ENCODE peak calls at places on chromosomes 7 and 10, in five cellular contexts. E is MM.1S, C is thoracic aorta, W is tibial artery, A is suprapubic skin. F is an unnamed sample.
A peak's percentile ranks its signal among the peaks of the same experiment; 100 is the strongest.

GRCh38 chr7:43465581-43466554 is 117.0 kb upstream of the STK17A start:
- DNase-seq in A (no peak), E (no peak), W (no peak), C (no peak), F (no peak)

GRCh38 chr10:64518456-64518855 is 997.3 kb downstream of the REEP3 start:
- DNase-seq in W (no peak), E (no peak), C (no peak), A (no peak), F (no peak)

GRCh38 chr7:49790209-49790608 is 16.8 kb downstream of the VWC2 start:
- DNase-seq in C (no peak), A (no peak), E (no peak), W (no peak), F (no peak)

GRCh38 chr7:155533120-155533826 is 13.1 kb downstream of the CNPY1 start:
- DNase-seq in W (no peak), A (no peak), E (no peak), C (no peak), F (no peak)

GRCh38 chr10:130338588-130339070 is 202.4 kb downstream of the GLRX3 start:
- DNase-seq in W (no peak), A (no peak), E (no peak), C (no peak), F (no peak)

GRCh38 chr7:57415730-57416129 is 34.2 kb upstream of the ZNF716 start:
- DNase-seq in C (no peak), A (no peak), W (no peak), E (no peak), F (no peak)

GRCh38 chr10:4851846-4852245 is 25.8 kb downstream of the AKR1E2 start:
- DNase-seq in W (peak; percentile 64), E (no peak), A (no peak), C (no peak), F (peak; percentile 38)

GRCh38 chr7:68417659-68418058 is 1180.6 kb upstream of the AUTS2 start:
- DNase-seq in E (no peak), W (no peak), A (no peak), C (no peak), F (no peak)

GRCh38 chr7:141071260-141071854 is 2.5 kb upstream of the TMEM178B start:
- DNase-seq in E (peak; percentile 84), W (no peak), C (no peak), A (no peak), F (peak; percentile 74)
- H3K27me3 ChIP-seq in E (no peaks in the 10 kb centered on the region), W (peaks cover 61% of the 10 kb centered on the region), C (peaks cover 5% of the 10 kb centered on the region), A (peaks cover 62% of the 10 kb centered on the region), F (peaks cover 5% of the 10 kb centered on the region)

GRCh38 chr10:74151057-74151878 is at the start of gene ADK:
- DNase-seq in E (peak; percentile 99), C (peak; percentile 100), A (peak; percentile 100), W (peak; percentile 100), F (peak; percentile 100)

GRCh38 chr10:74151879-74152722 is 1.1 kb downstream of the ADK start:
- DNase-seq in E (no peak), C (no peak), W (no peak), A (no peak), F (no peak)

GRCh38 chr10:74150151-74151056 is at the start of gene AP3M1:
- DNase-seq in C (peak; percentile 55), A (peak; percentile 90), W (peak; percentile 82), E (peak; percentile 90), F (peak; percentile 86)

GRCh38 chr10:74153676-74154075 is 2.7 kb downstream of the ADK start:
- DNase-seq in C (no peak), W (no peak), A (no peak), E (no peak), F (no peak)

GRCh38 chr10:74153123-74153522 is 2.1 kb downstream of the ADK start:
- DNase-seq in E (no peak), W (no peak), A (no peak), C (no peak), F (no peak)
- TF ChIP-seq CTCF in E (peak; percentile 23), W (peak; percentile 47), A (peak; percentile 22), C (peak; percentile 57), F (peak; percentile 50)

GRCh38 chr10:69422676-69423075 is 6.0 kb upstream of the TACR2 start:
- DNase-seq in A (no peak), W (no peak), E (no peak), C (no peak), F (no peak)
- H3K4me1 ChIP-seq in A (peaks cover 6% of the 10 kb centered on the region), W (no peaks in the 10 kb centered on the region), E (peaks cover 14% of the 10 kb centered on the region), C (no peaks in the 10 kb centered on the region), F (peaks cover 11% of the 10 kb centered on the region)

DNA sequence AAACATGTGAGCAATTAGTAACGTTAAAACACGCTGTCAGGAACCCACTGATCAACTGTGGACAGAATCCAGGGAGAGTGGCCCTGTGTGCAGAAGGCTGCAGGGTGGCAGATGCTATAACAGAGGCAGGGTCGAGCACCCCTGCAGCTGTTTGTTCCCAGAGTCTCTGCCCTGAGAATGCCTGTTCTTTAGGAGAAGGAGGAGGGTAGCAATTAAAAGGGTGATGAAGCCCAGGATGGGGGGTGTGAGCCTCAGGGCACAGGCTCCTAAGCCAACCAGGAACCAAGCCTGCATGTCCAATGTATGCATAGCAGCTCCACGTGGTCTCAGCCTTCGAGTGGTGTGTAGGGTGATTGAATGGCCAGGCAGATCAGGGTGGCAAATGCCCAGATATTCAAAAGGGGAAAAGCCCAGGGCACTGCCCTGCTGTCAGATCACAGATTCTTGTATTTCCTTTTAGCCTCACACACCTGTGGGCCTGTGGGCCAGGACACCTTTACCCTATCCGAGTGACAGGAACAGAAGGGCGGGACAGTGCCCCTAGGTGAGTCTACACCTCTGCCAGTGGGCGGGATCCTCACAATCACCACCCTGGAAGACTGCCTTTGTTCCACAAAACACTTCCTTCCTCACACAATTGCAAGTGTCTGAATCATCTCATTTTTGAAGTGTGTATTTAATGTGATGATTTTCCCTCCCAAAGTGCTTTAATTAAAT is 7.3 kb downstream of the WDFY4 start:
- DNase-seq in W (no peak), A (no peak), C (no peak), E (no peak), F (no peak)
- H3K27me3 ChIP-seq in W (no peaks in the 10 kb centered on the region), A (no peaks in the 10 kb centered on the region), C (no peaks in the 10 kb centered on the region), E (no peaks in the 10 kb centered on the region), F (no peaks in the 10 kb centered on the region)

GRCh38 chr7:47474937-47475879 is 106.7 kb downstream of the TNS3 start:
- DNase-seq in W (peak; percentile 92), E (peak; percentile 98), A (peak; percentile 92), C (peak; percentile 85), F (peak; percentile 95)
- TF ChIP-seq CTCF in W (peak; percentile 35), E (peak; percentile 29), A (peak; percentile 9), C (no peak), F (peak; percentile 19)

GRCh38 chr10:1328409-1328808 is 272.2 kb downstream of the WDR37 start:
- DNase-seq in E (no peak), A (no peak), C (no peak), W (no peak), F (no peak)
- H3K4me1 ChIP-seq in E (no peaks in the 10 kb centered on the region), A (no peaks in the 10 kb centered on the region), C (no peaks in the 10 kb centered on the region), W (no peaks in the 10 kb centered on the region), F (no peaks in the 10 kb centered on the region)

F was measured in psoas muscle.